ENCODE peak calls at places on chromosomes 3 and 15, in seven cellular contexts. One of them, this sample, is unnamed.

GRCh38 chr15:101255615-101256350 is 3.9 kb upstream of the CHSY1 start:
- DNase-seq in esophagus squamous epithelium: no peak
- DNase-seq in HFF-Myc: no peak
- DNase-seq in kidney epithelial cell: no peak
- DNase-seq in retinal pigment epithelial cell: peak
- DNase-seq in fibroblast of the aortic adventitia: peak
- DNase-seq in cardiac fibroblast: peak
- DNase-seq in this sample: no peak

GRCh38 chr3:65039754-65040210 is 352.0 kb upstream of the ADAMTS9 start:
- DNase-seq in cardiac fibroblast: peak
- DNase-seq in retinal pigment epithelial cell: no peak
- DNase-seq in esophagus squamous epithelium: no peak
- DNase-seq in HFF-Myc: no peak
- DNase-seq in fibroblast of the aortic adventitia: no peak
- DNase-seq in kidney epithelial cell: peak
- DNase-seq in this sample: no peak

GRCh38 chr15:89130194-89130593 is 41.9 kb downstream of the ABHD2 start:
- DNase-seq in retinal pigment epithelial cell: no peak
- DNase-seq in esophagus squamous epithelium: no peak
- DNase-seq in cardiac fibroblast: no peak
- DNase-seq in kidney epithelial cell: no peak
- DNase-seq in HFF-Myc: no peak
- DNase-seq in fibroblast of the aortic adventitia: no peak
- DNase-seq in this sample: no peak

GRCh38 chr3:114093001-114093350 is 36.4 kb downstream of the QTRT2 start:
- DNase-seq in kidney epithelial cell: no peak
- DNase-seq in HFF-Myc: no peak
- DNase-seq in retinal pigment epithelial cell: no peak
- DNase-seq in fibroblast of the aortic adventitia: peak
- DNase-seq in esophagus squamous epithelium: no peak
- DNase-seq in cardiac fibroblast: no peak
- DNase-seq in this sample: no peak

GRCh38 chr3:78277220-78277619 is 1237.3 kb downstream of the ROBO2 start:
- DNase-seq in kidney epithelial cell: no peak
- DNase-seq in cardiac fibroblast: no peak
- DNase-seq in retinal pigment epithelial cell: no peak
- DNase-seq in HFF-Myc: no peak
- DNase-seq in esophagus squamous epithelium: no peak
- DNase-seq in fibroblast of the aortic adventitia: no peak
- DNase-seq in this sample: no peak

GRCh38 chr15:80483656-80484055 is 79.5 kb downstream of the ARNT2 start:
- DNase-seq in fibroblast of the aortic adventitia: no peak
- DNase-seq in esophagus squamous epithelium: no peak
- DNase-seq in cardiac fibroblast: no peak
- DNase-seq in kidney epithelial cell: no peak
- DNase-seq in retinal pigment epithelial cell: no peak
- DNase-seq in HFF-Myc: no peak
- DNase-seq in this sample: no peak

GRCh38 chr3:149435936-149436885 is 38.3 kb upstream of the TM4SF4 start:
- DNase-seq in fibroblast of the aortic adventitia: no peak
- DNase-seq in HFF-Myc: no peak
- DNase-seq in cardiac fibroblast: no peak
- DNase-seq in kidney epithelial cell: no peak
- DNase-seq in retinal pigment epithelial cell: no peak
- DNase-seq in esophagus squamous epithelium: no peak
- DNase-seq in this sample: peak

GRCh38 chr15:95249524-95249923 is 1018.2 kb downstream of the MCTP2 start:
- DNase-seq in esophagus squamous epithelium: no peak
- DNase-seq in cardiac fibroblast: no peak
- DNase-seq in fibroblast of the aortic adventitia: no peak
- DNase-seq in retinal pigment epithelial cell: no peak
- DNase-seq in kidney epithelial cell: no peak
- DNase-seq in HFF-Myc: no peak
- DNase-seq in this sample: no peak

GRCh38 chr3:80238606-80239005 is 470.8 kb upstream of the ROBO1 start:
- DNase-seq in HFF-Myc: no peak
- DNase-seq in esophagus squamous epithelium: no peak
- DNase-seq in cardiac fibroblast: no peak
- DNase-seq in retinal pigment epithelial cell: no peak
- DNase-seq in kidney epithelial cell: no peak
- DNase-seq in fibroblast of the aortic adventitia: no peak
- DNase-seq in this sample: no peak

GRCh38 chr15:67823371-67824156 is 1.7 kb upstream of the SKOR1 start:
- DNase-seq in kidney epithelial cell: no peak
- DNase-seq in fibroblast of the aortic adventitia: no peak
- DNase-seq in cardiac fibroblast: no peak
- DNase-seq in esophagus squamous epithelium: no peak
- DNase-seq in retinal pigment epithelial cell: no peak
- DNase-seq in HFF-Myc: no peak
- DNase-seq in this sample: no peak

GRCh38 chr15:40100133-40100946 is 8.3 kb downstream of the BMF start:
- DNase-seq in kidney epithelial cell: no peak
- DNase-seq in retinal pigment epithelial cell: no peak
- DNase-seq in fibroblast of the aortic adventitia: no peak
- DNase-seq in HFF-Myc: no peak
- DNase-seq in cardiac fibroblast: no peak
- DNase-seq in esophagus squamous epithelium: no peak
- DNase-seq in this sample: no peak

GRCh38 chr3:61181874-61182273 is 69.4 kb downstream of the FHIT start:
- DNase-seq in retinal pigment epithelial cell: peak
- DNase-seq in kidney epithelial cell: peak
- DNase-seq in esophagus squamous epithelium: no peak
- DNase-seq in HFF-Myc: no peak
- DNase-seq in cardiac fibroblast: peak
- DNase-seq in fibroblast of the aortic adventitia: peak
- DNase-seq in this sample: no peak

GRCh38 chr3:182364723-182365650 is 428.3 kb upstream of the ATP11B start:
- DNase-seq in retinal pigment epithelial cell: no peak
- DNase-seq in esophagus squamous epithelium: no peak
- DNase-seq in kidney epithelial cell: peak
- DNase-seq in cardiac fibroblast: no peak
- DNase-seq in fibroblast of the aortic adventitia: no peak
- DNase-seq in HFF-Myc: no peak
- DNase-seq in this sample: no peak

GRCh38 chr15:60477991-60478632 is 830 bp downstream of the ICE2 start:
- DNase-seq in esophagus squamous epithelium: no peak
- DNase-seq in fibroblast of the aortic adventitia: peak
- DNase-seq in HFF-Myc: no peak
- DNase-seq in kidney epithelial cell: no peak
- DNase-seq in cardiac fibroblast: peak
- DNase-seq in retinal pigment epithelial cell: no peak
- DNase-seq in this sample: peak

GRCh38 chr3:128473180-128473519 is 6.5 kb upstream of the DNAJB8 start:
- DNase-seq in HFF-Myc: no peak
- DNase-seq in kidney epithelial cell: no peak
- DNase-seq in retinal pigment epithelial cell: no peak
- DNase-seq in cardiac fibroblast: no peak
- DNase-seq in fibroblast of the aortic adventitia: no peak
- DNase-seq in esophagus squamous epithelium: no peak
- DNase-seq in this sample: no peak

GRCh38 chr3:71602256-71602655 is 18.7 kb upstream of the FOXP1 start:
- DNase-seq in kidney epithelial cell: no peak
- DNase-seq in fibroblast of the aortic adventitia: no peak
- DNase-seq in esophagus squamous epithelium: no peak
- DNase-seq in HFF-Myc: no peak
- DNase-seq in retinal pigment epithelial cell: no peak
- DNase-seq in cardiac fibroblast: peak
- DNase-seq in this sample: no peak

GRCh38 chr15:80494311-80494710 is 90.1 kb downstream of the ARNT2 start:
- DNase-seq in esophagus squamous epithelium: no peak
- DNase-seq in fibroblast of the aortic adventitia: peak
- DNase-seq in retinal pigment epithelial cell: peak
- DNase-seq in HFF-Myc: no peak
- DNase-seq in kidney epithelial cell: peak
- DNase-seq in cardiac fibroblast: peak
- DNase-seq in this sample: peak

GRCh38 chr15:50106438-50106837 is 12.6 kb downstream of the ATP8B4 start:
- DNase-seq in retinal pigment epithelial cell: no peak
- DNase-seq in esophagus squamous epithelium: no peak
- DNase-seq in cardiac fibroblast: no peak
- DNase-seq in kidney epithelial cell: no peak
- DNase-seq in HFF-Myc: no peak
- DNase-seq in fibroblast of the aortic adventitia: no peak
- DNase-seq in this sample: no peak

GRCh38 chr15:74801311-74801997 is 11.2 kb upstream of the LMAN1L start:
- DNase-seq in cardiac fibroblast: no peak
- DNase-seq in fibroblast of the aortic adventitia: no peak
- DNase-seq in kidney epithelial cell: no peak
- DNase-seq in esophagus squamous epithelium: no peak
- DNase-seq in retinal pigment epithelial cell: no peak
- DNase-seq in HFF-Myc: no peak
- DNase-seq in this sample: no peak

GRCh38 chr3:111850481-111850880 is 8.6 kb upstream of the PHLDB2 start:
- DNase-seq in kidney epithelial cell: no peak
- DNase-seq in retinal pigment epithelial cell: no peak
- DNase-seq in cardiac fibroblast: peak
- DNase-seq in HFF-Myc: no peak
- DNase-seq in esophagus squamous epithelium: no peak
- DNase-seq in fibroblast of the aortic adventitia: peak
- DNase-seq in this sample: peak

GRCh38 chr3:135248217-135248616 is 453.2 kb downstream of the EPHB1 start:
- DNase-seq in HFF-Myc: no peak
- DNase-seq in kidney epithelial cell: no peak
- DNase-seq in esophagus squamous epithelium: no peak
- DNase-seq in fibroblast of the aortic adventitia: no peak
- DNase-seq in retinal pigment epithelial cell: no peak
- DNase-seq in cardiac fibroblast: no peak
- DNase-seq in this sample: no peak

DNA sequence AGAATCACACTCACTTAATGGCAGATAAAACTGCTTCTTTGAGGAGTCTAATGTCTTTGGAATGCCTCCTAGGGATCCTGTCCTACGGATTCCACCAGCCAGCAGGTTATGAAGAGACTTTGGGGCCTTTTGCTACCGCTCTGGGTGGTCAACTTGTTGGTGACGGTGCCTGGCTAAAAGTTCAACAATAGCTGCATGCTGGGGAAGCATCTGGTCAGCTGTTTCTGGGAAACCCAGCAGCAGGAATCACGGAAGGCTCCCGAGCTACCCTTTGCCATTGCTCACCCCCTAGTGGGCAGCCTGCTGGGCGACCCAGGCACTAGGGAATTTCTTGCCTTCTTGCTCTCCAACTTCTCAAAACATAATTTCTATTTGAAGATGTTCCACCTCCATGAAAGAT is 263.3 kb downstream of the NEK10 start:
- DNase-seq in fibroblast of the aortic adventitia: no peak
- DNase-seq in kidney epithelial cell: no peak
- DNase-seq in retinal pigment epithelial cell: no peak
- DNase-seq in HFF-Myc: no peak
- DNase-seq in esophagus squamous epithelium: no peak
- DNase-seq in cardiac fibroblast: no peak
- DNase-seq in this sample: no peak
- TF ChIP-seq CTCF in fibroblast of the aortic adventitia: no peak
- TF ChIP-seq CTCF in kidney epithelial cell: peak
- TF ChIP-seq CTCF in retinal pigment epithelial cell: peak
- TF ChIP-seq CTCF in HFF-Myc: peak
- TF ChIP-seq CTCF in esophagus squamous epithelium: no peak
- TF ChIP-seq CTCF in cardiac fibroblast: no peak
- TF ChIP-seq CTCF in this sample: peak

GRCh38 chr3:49738067-49738713 is 14.4 kb upstream of the GMPPB start:
- DNase-seq in cardiac fibroblast: no peak
- DNase-seq in fibroblast of the aortic adventitia: no peak
- DNase-seq in kidney epithelial cell: no peak
- DNase-seq in esophagus squamous epithelium: no peak
- DNase-seq in retinal pigment epithelial cell: no peak
- DNase-seq in HFF-Myc: no peak
- DNase-seq in this sample: no peak
- TF ChIP-seq CTCF in cardiac fibroblast: no peak
- TF ChIP-seq CTCF in fibroblast of the aortic adventitia: no peak
- TF ChIP-seq CTCF in kidney epithelial cell: no peak
- TF ChIP-seq CTCF in esophagus squamous epithelium: no peak
- TF ChIP-seq CTCF in retinal pigment epithelial cell: no peak
- TF ChIP-seq CTCF in HFF-Myc: no peak
- TF ChIP-seq CTCF in this sample: no peak

GRCh38 chr15:70513818-70514217 is 249.5 kb downstream of the UACA start:
- DNase-seq in retinal pigment epithelial cell: no peak
- DNase-seq in cardiac fibroblast: no peak
- DNase-seq in HFF-Myc: no peak
- DNase-seq in esophagus squamous epithelium: no peak
- DNase-seq in kidney epithelial cell: no peak
- DNase-seq in fibroblast of the aortic adventitia: no peak
- DNase-seq in this sample: no peak

GRCh38 chr15:70514236-70514635 is 249.1 kb downstream of the UACA start:
- DNase-seq in fibroblast of the aortic adventitia: no peak
- DNase-seq in esophagus squamous epithelium: no peak
- DNase-seq in retinal pigment epithelial cell: no peak
- DNase-seq in kidney epithelial cell: no peak
- DNase-seq in cardiac fibroblast: no peak
- DNase-seq in HFF-Myc: no peak
- DNase-seq in this sample: no peak

GRCh38 chr15:70509282-70510272 is 253.8 kb downstream of the UACA start:
- DNase-seq in HFF-Myc: no peak
- DNase-seq in esophagus squamous epithelium: no peak
- DNase-seq in retinal pigment epithelial cell: no peak
- DNase-seq in cardiac fibroblast: no peak
- DNase-seq in fibroblast of the aortic adventitia: no peak
- DNase-seq in kidney epithelial cell: no peak
- DNase-seq in this sample: no peak

GRCh38 chr15:70510433-70510832 is 252.9 kb downstream of the UACA start:
- DNase-seq in fibroblast of the aortic adventitia: no peak
- DNase-seq in retinal pigment epithelial cell: no peak
- DNase-seq in kidney epithelial cell: no peak
- DNase-seq in cardiac fibroblast: no peak
- DNase-seq in esophagus squamous epithelium: no peak
- DNase-seq in HFF-Myc: no peak
- DNase-seq in this sample: no peak

DNA sequence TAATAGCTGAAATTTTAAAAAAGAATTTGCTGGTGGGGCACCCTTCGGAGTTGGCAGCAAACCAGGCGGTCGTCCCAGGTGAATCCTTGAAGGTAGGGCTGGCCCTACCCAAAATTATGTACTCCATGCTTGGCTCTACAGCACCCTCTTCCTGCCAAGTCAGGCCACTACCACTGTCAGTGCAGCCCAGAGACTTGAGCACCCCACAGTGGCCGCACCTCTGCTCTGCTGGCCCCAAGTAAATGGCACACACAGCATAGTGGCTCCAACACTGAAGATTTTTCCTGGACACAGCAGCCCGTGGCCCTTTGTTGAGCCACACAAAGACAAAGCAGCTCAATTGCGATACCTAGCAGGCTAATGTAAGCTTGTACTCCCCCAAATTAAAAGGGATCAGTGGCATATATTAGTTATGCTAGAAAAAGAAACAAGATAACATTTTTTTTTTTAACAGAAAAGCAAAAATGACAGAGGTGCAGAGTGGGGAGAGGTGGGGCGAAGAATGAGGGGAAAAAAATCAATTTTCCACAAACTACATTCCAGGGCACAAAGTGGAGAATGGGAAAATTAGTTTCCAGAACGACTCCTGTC is 250.5 kb downstream of the UACA start:
- DNase-seq in fibroblast of the aortic adventitia: peak
- DNase-seq in retinal pigment epithelial cell: no peak
- DNase-seq in HFF-Myc: no peak
- DNase-seq in cardiac fibroblast: peak
- DNase-seq in esophagus squamous epithelium: no peak
- DNase-seq in kidney epithelial cell: no peak
- DNase-seq in this sample: peak
- TF ChIP-seq CTCF in fibroblast of the aortic adventitia: peak
- TF ChIP-seq CTCF in retinal pigment epithelial cell: peak
- TF ChIP-seq CTCF in HFF-Myc: peak
- TF ChIP-seq CTCF in cardiac fibroblast: peak
- TF ChIP-seq CTCF in esophagus squamous epithelium: peak
- TF ChIP-seq CTCF in kidney epithelial cell: peak
- TF ChIP-seq CTCF in this sample: peak

GRCh38 chr3:1252061-1252430 is 159.2 kb downstream of the CNTN6 start:
- DNase-seq in esophagus squamous epithelium: no peak
- DNase-seq in fibroblast of the aortic adventitia: no peak
- DNase-seq in cardiac fibroblast: no peak
- DNase-seq in kidney epithelial cell: no peak
- DNase-seq in HFF-Myc: no peak
- DNase-seq in retinal pigment epithelial cell: no peak
- DNase-seq in this sample: no peak

GRCh38 chr3:1251282-1252060 is 158.6 kb downstream of the CNTN6 start:
- DNase-seq in HFF-Myc: no peak
- DNase-seq in fibroblast of the aortic adventitia: peak
- DNase-seq in kidney epithelial cell: peak
- DNase-seq in cardiac fibroblast: peak
- DNase-seq in retinal pigment epithelial cell: no peak
- DNase-seq in esophagus squamous epithelium: no peak
- DNase-seq in this sample: no peak
- TF ChIP-seq CTCF in HFF-Myc: no peak
- TF ChIP-seq CTCF in fibroblast of the aortic adventitia: peak
- TF ChIP-seq CTCF in kidney epithelial cell: peak
- TF ChIP-seq CTCF in cardiac fibroblast: no peak
- TF ChIP-seq CTCF in retinal pigment epithelial cell: peak
- TF ChIP-seq CTCF in esophagus squamous epithelium: no peak
- TF ChIP-seq CTCF in this sample: no peak

This sample was measured in HFFc6.